ENCODE peak calls at places on chromosome 12, in four cellular contexts. A, E, L and C are unnamed samples.

GRCh38 chr12:95605087-95605486 is 53.8 kb upstream of the USP44 start:
- DNase-seq in A (no peak), E (no peak), L (no peak), C (no peak)

GRCh38 chr12:120965125-120965524 is 13.2 kb upstream of the HNF1A start:
- DNase-seq in A (no peak), E (no peak), L (no peak), C (no peak)

GRCh38 chr12:55708695-55709233 is 1.1 kb upstream of the ITGA7 start:
- DNase-seq in A (no peak), E (no peak), L (no peak), C (no peak)

GRCh38 chr12:100539209-100539608 is 34.3 kb upstream of the GAS2L3 start:
- DNase-seq in A (no peak), E (no peak), L (peak), C (peak)

GRCh38 chr12:20214286-20214685 is 154.1 kb upstream of the PDE3A start:
- DNase-seq in A (no peak), E (no peak), L (no peak), C (no peak)

GRCh38 chr12:93275589-93275988 is 102.1 kb upstream of the NUDT4 start:
- DNase-seq in A (no peak), E (no peak), L (no peak), C (no peak)

GRCh38 chr12:66508025-66508424 is 170.9 kb downstream of the GRIP1 start:
- DNase-seq in A (no peak), E (no peak), L (no peak), C (no peak)

GRCh38 chr12:57459750-57460400 is at the start of gene GLI1:
- DNase-seq in A (no peak), E (no peak), L (no peak), C (no peak)

GRCh38 chr12:103877934-103878510 is 37.0 kb upstream of the NT5DC3 start:
- DNase-seq in A (peak), E (peak), L (peak), C (peak)

GRCh38 chr12:89693639-89694202 is 14.9 kb downstream of the ATP2B1 start:
- DNase-seq in A (no peak), E (no peak), L (no peak), C (no peak)

GRCh38 chr12:15122349-15122748 is 98.9 kb downstream of the RERG start:
- DNase-seq in A (no peak), E (no peak), L (no peak), C (no peak)

GRCh38 chr12:58765653-58766554 is 154.4 kb downstream of the LRIG3 start:
- DNase-seq in A (peak), E (no peak), L (no peak), C (no peak)

GRCh38 chr12:121334513-121335343 is 17.5 kb downstream of the ANAPC5 start:
- DNase-seq in A (peak), E (peak), L (no peak), C (peak)

GRCh38 chr12:104387190-104387589 is 69.6 kb upstream of the CHST11 start:
- DNase-seq in A (no peak), E (no peak), L (no peak), C (no peak)

GRCh38 chr12:24356189-24356708 is 406.8 kb upstream of the SOX5 start:
- DNase-seq in A (no peak), E (no peak), L (no peak), C (no peak)

GRCh38 chr12:6903712-6904111 is 910 bp upstream of the LRRC23 start:
- DNase-seq in A (no peak), E (no peak), L (no peak), C (no peak)

GRCh38 chr12:130761537-130762318 is 45.6 kb upstream of the RIMBP2 start:
- DNase-seq in A (peak), E (no peak), L (peak), C (no peak)

GRCh38 chr12:66717049-66717448 is 38.2 kb upstream of the GRIP1 start:
- DNase-seq in A (no peak), E (no peak), L (no peak), C (no peak)

GRCh38 chr12:116609715-116610114 is 50.5 kb downstream of the MAP1LC3B2 start:
- DNase-seq in A (no peak), E (no peak), L (no peak), C (no peak)
- TF ChIP-seq SUZ12 in A (no peak), E (no peak), L (no peak), C (no peak)

DNA sequence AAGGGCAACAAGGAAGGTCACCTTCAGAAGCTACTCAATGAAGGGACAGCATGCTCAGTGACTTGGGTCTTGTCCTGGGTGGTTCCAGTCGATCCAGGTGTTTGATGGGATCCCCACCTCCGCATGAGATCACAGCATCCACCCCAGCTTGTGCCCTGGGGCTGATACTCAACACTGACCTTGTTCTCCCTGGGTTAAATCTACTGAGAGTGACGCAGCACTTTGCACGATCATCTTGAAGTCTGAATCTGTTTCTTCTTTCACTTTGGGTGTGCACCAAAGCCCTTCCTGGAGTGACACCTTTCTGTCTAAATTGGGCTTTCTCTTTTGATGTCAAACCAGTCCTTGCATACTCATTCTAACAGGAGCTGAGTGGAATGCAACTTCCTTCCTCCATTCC is 13.8 kb downstream of the NOS1 start:
- DNase-seq in A (no peak), E (no peak), L (no peak), C (no peak)
- TF ChIP-seq ZNF274 in A (no peak), E (no peak), L (no peak), C (no peak)

DNA sequence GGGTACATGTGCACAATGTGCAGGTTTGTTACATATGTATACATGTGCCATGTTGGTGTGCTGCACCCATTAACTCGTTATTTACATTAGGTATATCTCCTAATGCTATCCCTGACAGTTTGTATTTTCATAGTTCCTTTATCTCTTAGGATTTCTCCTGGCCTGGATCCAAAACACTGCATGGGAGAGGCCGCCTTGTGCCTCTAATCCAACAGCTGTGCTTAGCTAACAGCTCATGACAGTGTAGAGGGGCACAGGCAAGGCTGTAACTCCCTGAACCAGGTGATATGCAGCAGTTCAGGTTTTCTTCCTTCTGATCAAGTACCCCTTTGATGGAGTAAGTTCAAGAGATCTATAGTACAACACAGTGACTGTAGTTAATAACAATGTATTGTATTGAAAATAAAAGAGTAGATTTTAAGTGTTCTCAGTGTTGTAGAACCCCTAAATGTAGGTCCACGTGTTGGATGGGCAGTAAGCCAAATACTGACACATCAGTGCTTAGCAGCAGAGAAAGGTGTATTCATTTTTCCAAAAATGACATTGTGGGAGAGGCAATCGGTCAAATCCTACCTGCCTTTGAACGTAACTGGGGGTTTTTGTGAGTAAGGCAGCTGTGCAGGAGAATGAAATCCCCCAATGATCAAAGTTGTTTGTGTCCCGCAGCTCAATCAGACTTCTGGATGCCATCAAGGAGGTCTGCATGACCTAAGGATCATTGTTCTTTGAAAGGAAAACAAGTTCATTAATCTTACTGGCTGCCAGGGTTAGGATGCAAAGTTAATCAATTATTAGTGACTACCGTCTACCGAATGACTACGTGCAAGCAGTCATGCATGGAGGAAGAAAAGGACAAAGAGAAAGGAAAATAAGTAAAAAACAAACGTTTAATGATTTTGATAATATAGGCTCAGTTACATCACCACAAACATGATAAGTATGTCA is 89.3 kb upstream of the FGD4 start:
- DNase-seq in A (no peak), E (no peak), L (no peak), C (no peak)
- TF ChIP-seq SUZ12 in A (no peak), E (no peak), L (no peak), C (no peak)

DNA sequence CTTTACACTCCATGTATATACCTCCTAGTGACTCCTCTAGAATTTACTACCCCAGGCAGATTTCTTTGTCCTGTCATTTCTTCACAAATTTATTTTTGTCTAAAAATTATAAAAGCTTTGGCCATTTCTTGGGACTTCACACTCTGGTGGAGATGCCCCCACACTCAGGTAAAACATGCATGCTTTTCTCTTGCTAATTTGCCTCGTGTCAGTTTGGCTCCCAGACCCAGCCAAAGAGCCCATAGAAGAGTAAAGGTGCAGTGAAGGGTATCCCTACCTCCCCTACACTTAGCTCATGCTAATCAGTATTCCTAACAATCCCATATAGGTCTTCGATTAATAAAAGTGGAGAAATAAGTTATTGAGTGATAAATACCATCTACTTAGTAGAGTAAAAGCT is 256.5 kb upstream of the KRR1 start:
- DNase-seq in A (no peak), E (no peak), L (no peak), C (no peak)
- TF ChIP-seq ZNF274 in A (no peak), E (no peak), L (no peak), C (no peak)

GRCh38 chr12:46933947-46934346 is 108.2 kb upstream of the SLC38A4 start:
- DNase-seq in A (peak), E (no peak), L (no peak), C (peak)
- TF ChIP-seq SUZ12 in A (no peak), E (no peak), L (no peak), C (no peak)

GRCh38 chr12:109824731-109825130 is 8.5 kb downstream of the TRPV4 start:
- DNase-seq in A (no peak), E (no peak), L (no peak), C (no peak)

GRCh38 chr12:109829667-109830066 is 3.5 kb downstream of the TRPV4 start:
- DNase-seq in A (no peak), E (no peak), L (no peak), C (no peak)

GRCh38 chr12:109827566-109828550 is 5.3 kb downstream of the TRPV4 start:
- DNase-seq in A (no peak), E (no peak), L (no peak), C (no peak)

GRCh38 chr12:109828754-109829511 is 4.3 kb downstream of the TRPV4 start:
- DNase-seq in A (no peak), E (no peak), L (no peak), C (no peak)

GRCh38 chr12:109827080-109827479 is 6.1 kb downstream of the TRPV4 start:
- DNase-seq in A (no peak), E (no peak), L (no peak), C (no peak)
- TF ChIP-seq ZNF274 in A (no peak), E (no peak), L (no peak), C (no peak)

GRCh38 chr12:62693291-62694040 is 226.8 kb downstream of the MON2 start:
- DNase-seq in A (no peak), E (no peak), L (no peak), C (no peak)
- TF ChIP-seq SUZ12 in A (no peak), E (no peak), L (no peak), C (no peak)

GRCh38 chr12:50024227-50024626 is 1.1 kb downstream of the RACGAP1 start:
- DNase-seq in A (no peak), E (no peak), L (no peak), C (no peak)
- TF ChIP-seq ZNF274 in A (no peak), E (no peak), L (no peak), C (no peak)